ENCODE peak calls at places on chromosomes 6 and 20, in ten cellular contexts. C, I, O, Z, P, Q, F, W, U and N are unnamed samples.

GRCh38 chr6:155261146-155261900 is 2.5 kb upstream of the CLDN20 start:
- DNase-seq in C (no peak), I (no peak), O (no peak), Z (no peak), P (no peak), Q (no peak), F (no peak), W (no peak), U (peak), N (no peak)

GRCh38 chr20:50919567-50919966 is 11.7 kb downstream of the ADNP start:
- DNase-seq in C (no peak), I (no peak), O (no peak), Z (no peak), P (no peak), Q (peak), F (no peak), W (no peak), U (no peak), N (peak)

GRCh38 chr6:87473419-87473903 is 687 bp downstream of the SLC35A1 start:
- DNase-seq in C (peak), I (no peak), O (no peak), Z (peak), P (peak), Q (peak), F (no peak), W (no peak), U (peak), N (peak)

GRCh38 chr20:12207875-12208274 is 290.2 kb downstream of the BTBD3 start:
- DNase-seq in C (no peak), I (peak), O (no peak), Z (no peak), P (no peak), Q (peak), F (no peak), W (no peak), U (no peak), N (peak)

GRCh38 chr6:137829641-137830083 is 37.4 kb upstream of the TNFAIP3 start:
- DNase-seq in C (no peak), I (no peak), O (no peak), Z (no peak), P (no peak), Q (peak), F (no peak), W (no peak), U (no peak), N (peak)

GRCh38 chr6:125415921-125416320 is 114.2 kb upstream of the HDDC2 start:
- DNase-seq in C (no peak), I (no peak), O (no peak), Z (no peak), P (no peak), Q (peak), F (no peak), W (no peak), U (no peak), N (no peak)

GRCh38 chr6:153084393-153084792 is 46.7 kb downstream of the RGS17 start:
- DNase-seq in C (no peak), I (no peak), O (no peak), Z (no peak), P (no peak), Q (peak), F (no peak), W (no peak), U (no peak), N (peak)

GRCh38 chr6:53376661-53377226 is 28.0 kb upstream of the ELOVL5 start:
- DNase-seq in C (no peak), I (no peak), O (no peak), Z (no peak), P (no peak), Q (no peak), F (no peak), W (no peak), U (no peak), N (no peak)

GRCh38 chr6:87682310-87682709 is 19.7 kb downstream of the AKIRIN2 start:
- DNase-seq in C (no peak), I (no peak), O (no peak), Z (no peak), P (no peak), Q (no peak), F (no peak), W (no peak), U (peak), N (peak)

GRCh38 chr6:36838896-36839818 is at the start of gene CPNE5:
- DNase-seq in C (no peak), I (no peak), O (no peak), Z (no peak), P (peak), Q (no peak), F (peak), W (no peak), U (no peak), N (no peak)

GRCh38 chr20:6402026-6402425 is 279.2 kb upstream of the FERMT1 start:
- DNase-seq in C (no peak), I (no peak), O (no peak), Z (no peak), P (no peak), Q (no peak), F (no peak), W (no peak), U (no peak), N (peak)

GRCh38 chr20:4774209-4774608 is 52.5 kb downstream of the PRND start:
- DNase-seq in C (no peak), I (no peak), O (no peak), Z (no peak), P (no peak), Q (no peak), F (no peak), W (no peak), U (no peak), N (peak)

GRCh38 chr20:1242530-1242929 is 16.7 kb downstream of the RAD21L1 start:
- DNase-seq in C (peak), I (no peak), O (no peak), Z (no peak), P (no peak), Q (peak), F (no peak), W (no peak), U (peak), N (peak)

GRCh38 chr6:145483191-145483996 is 251.9 kb downstream of the EPM2A start:
- DNase-seq in C (no peak), I (no peak), O (no peak), Z (no peak), P (no peak), Q (peak), F (no peak), W (no peak), U (no peak), N (peak)

GRCh38 chr6:106511274-106512047 is 117.8 kb downstream of the RTN4IP1 start:
- DNase-seq in C (no peak), I (no peak), O (peak), Z (no peak), P (peak), Q (peak), F (no peak), W (no peak), U (peak), N (peak)

GRCh38 chr6:4130357-4130987 is 4.9 kb downstream of the ECI2 start:
- DNase-seq in C (no peak), I (no peak), O (no peak), Z (no peak), P (no peak), Q (no peak), F (no peak), W (no peak), U (no peak), N (no peak)

GRCh38 chr6:161424421-161424820 is 150.6 kb upstream of the AGPAT4 start:
- DNase-seq in C (no peak), I (no peak), O (no peak), Z (no peak), P (no peak), Q (no peak), F (no peak), W (no peak), U (no peak), N (peak)

GRCh38 chr6:79070206-79070825 is 7.7 kb downstream of the PHIP start:
- DNase-seq in C (no peak), I (no peak), O (no peak), Z (no peak), P (no peak), Q (no peak), F (no peak), W (no peak), U (no peak), N (no peak)

GRCh38 chr20:51189814-51190782 is 167.2 kb upstream of the KCNG1 start:
- DNase-seq in C (no peak), I (no peak), O (no peak), Z (no peak), P (no peak), Q (no peak), F (no peak), W (no peak), U (no peak), N (no peak)

GRCh38 chr20:56634735-56635422 is 5.8 kb downstream of the TFAP2C start:
- DNase-seq in C (no peak), I (no peak), O (no peak), Z (no peak), P (no peak), Q (no peak), F (no peak), W (no peak), U (no peak), N (peak)

GRCh38 chr20:48139262-48140041 is 354.2 kb upstream of the SULF2 start:
- DNase-seq in C (no peak), I (no peak), O (no peak), Z (no peak), P (no peak), Q (peak), F (no peak), W (no peak), U (no peak), N (peak)

GRCh38 chr6:109840796-109841195 is 137.3 kb upstream of the GPR6 start:
- DNase-seq in C (no peak), I (no peak), O (no peak), Z (no peak), P (no peak), Q (no peak), F (no peak), W (no peak), U (no peak), N (no peak)

GRCh38 chr20:47198254-47198671 is 158.2 kb downstream of the ZMYND8 start:
- DNase-seq in C (no peak), I (no peak), O (no peak), Z (no peak), P (no peak), Q (no peak), F (no peak), W (no peak), U (peak), N (no peak)

GRCh38 chr20:33009214-33010132 is 2.0 kb downstream of the BPIFB2 start:
- DNase-seq in C (no peak), I (no peak), O (peak), Z (no peak), P (no peak), Q (no peak), F (no peak), W (no peak), U (no peak), N (no peak)

GRCh38 chr20:2281563-2281962 is 14.2 kb upstream of the TGM3 start:
- DNase-seq in C (no peak), I (no peak), O (no peak), Z (no peak), P (no peak), Q (no peak), F (no peak), W (no peak), U (no peak), N (no peak)

GRCh38 chr6:40882321-40882720 is 156.7 kb downstream of the UNC5CL start:
- DNase-seq in C (no peak), I (peak), O (no peak), Z (peak), P (no peak), Q (no peak), F (no peak), W (no peak), U (no peak), N (no peak)

GRCh38 chr6:43970068-43970912 is 157.0 kb downstream of the MRPL14 start:
- DNase-seq in C (no peak), I (no peak), O (peak), Z (no peak), P (no peak), Q (no peak), F (no peak), W (no peak), U (no peak), N (no peak)

GRCh38 chr20:47799116-47799715 is 13.9 kb upstream of the SULF2 start:
- DNase-seq in C (no peak), I (no peak), O (no peak), Z (no peak), P (no peak), Q (peak), F (no peak), W (no peak), U (no peak), N (no peak)

GRCh38 chr20:37534401-37535157 is 6.9 kb upstream of the BLCAP start:
- DNase-seq in C (peak), I (peak), O (no peak), Z (peak), P (peak), Q (peak), F (no peak), W (peak), U (peak), N (peak)

GRCh38 chr6:291697-292505 is at the start of gene DUSP22:
- DNase-seq in C (peak), I (peak), O (peak), Z (no peak), P (peak), Q (peak), F (no peak), W (peak), U (peak), N (peak)

GRCh38 chr6:94464018-94464510 is 1044.7 kb upstream of the EPHA7 start:
- DNase-seq in C (no peak), I (no peak), O (no peak), Z (no peak), P (no peak), Q (no peak), F (no peak), W (no peak), U (no peak), N (no peak)

GRCh38 chr6:35522660-35523658 is 10.3 kb upstream of the TULP1 start:
- DNase-seq in C (peak), I (peak), O (peak), Z (peak), P (peak), Q (peak), F (peak), W (peak), U (peak), N (peak)

GRCh38 chr20:62922451-62922921 is 3.8 kb downstream of the DIDO1 start:
- DNase-seq in C (no peak), I (no peak), O (no peak), Z (no peak), P (peak), Q (no peak), F (no peak), W (peak), U (peak), N (no peak)

GRCh38 chr6:156948807-156949206 is 171.6 kb downstream of the ARID1B start:
- DNase-seq in C (peak), I (no peak), O (no peak), Z (no peak), P (no peak), Q (peak), F (no peak), W (no peak), U (peak), N (peak)

GRCh38 chr6:85078071-85078470 is 313.7 kb upstream of the TBX18 start:
- DNase-seq in C (peak), I (no peak), O (no peak), Z (no peak), P (no peak), Q (peak), F (no peak), W (no peak), U (no peak), N (peak)

GRCh38 chr6:13924949-13925881 is at the start of gene RNF182:
- DNase-seq in C (no peak), I (peak), O (no peak), Z (peak), P (peak), Q (no peak), F (no peak), W (no peak), U (no peak), N (no peak)

GRCh38 chr6:13392462-13392861 is 64.1 kb upstream of the TBC1D7 start:
- DNase-seq in C (no peak), I (no peak), O (no peak), Z (no peak), P (no peak), Q (no peak), F (no peak), W (no peak), U (no peak), N (no peak)

GRCh38 chr6:28522594-28523557 is 2.8 kb upstream of the GPX5 start:
- DNase-seq in C (no peak), I (no peak), O (peak), Z (no peak), P (peak), Q (no peak), F (no peak), W (peak), U (peak), N (no peak)

GRCh38 chr6:97963148-97963680 is 680.2 kb upstream of the MMS22L start:
- DNase-seq in C (no peak), I (no peak), O (no peak), Z (no peak), P (no peak), Q (peak), F (no peak), W (no peak), U (no peak), N (no peak)

GRCh38 chr20:63782051-63782471 is 42.5 kb downstream of the SLC2A4RG start:
- DNase-seq in C (no peak), I (peak), O (peak), Z (no peak), P (peak), Q (no peak), F (no peak), W (peak), U (peak), N (no peak)